ENCODE peak calls at places on chromosomes 13 and 19, in seven cellular contexts. One of them, this sample, is unnamed.

GRCh38 chr19:1074512-1075283 is 7.7 kb downstream of the ARHGAP45 start:
- DNase-seq in lung: peak; percentile 92
- DNase-seq in kidney: peak; percentile 96
- DNase-seq in stimulated activated CD4-positive, alpha-beta T cell treated with anti-CD3 and anti-CD28 coated beads, TNF-alpha, amount 100 ng/mL, for 48 hours: peak; percentile 83
- DNase-seq in GM23248: no peak
- DNase-seq in T-cell: peak; percentile 91
- DNase-seq in T-helper 17 cell: peak; percentile 91
- DNase-seq in this sample: no peak

GRCh38 chr19:3115916-3116602 is 19.8 kb upstream of the GNA15 start:
- DNase-seq in lung: no peak
- DNase-seq in kidney: peak; percentile 69
- DNase-seq in stimulated activated CD4-positive, alpha-beta T cell treated with anti-CD3 and anti-CD28 coated beads, TNF-alpha, amount 100 ng/mL, for 48 hours: no peak
- DNase-seq in GM23248: no peak
- DNase-seq in T-cell: no peak
- DNase-seq in T-helper 17 cell: no peak
- DNase-seq in this sample: no peak

GRCh38 chr19:15191982-15192381 is 8.8 kb downstream of the NOTCH3 start:
- DNase-seq in lung: no peak
- DNase-seq in kidney: no peak
- DNase-seq in stimulated activated CD4-positive, alpha-beta T cell treated with anti-CD3 and anti-CD28 coated beads, TNF-alpha, amount 100 ng/mL, for 48 hours: no peak
- DNase-seq in GM23248: no peak
- DNase-seq in T-cell: no peak
- DNase-seq in T-helper 17 cell: no peak
- DNase-seq in this sample: no peak

GRCh38 chr13:40063743-40064142 is 408.3 kb downstream of the COG6 start:
- DNase-seq in lung: no peak
- DNase-seq in kidney: no peak
- DNase-seq in stimulated activated CD4-positive, alpha-beta T cell treated with anti-CD3 and anti-CD28 coated beads, TNF-alpha, amount 100 ng/mL, for 48 hours: no peak
- DNase-seq in GM23248: no peak
- DNase-seq in T-cell: no peak
- DNase-seq in T-helper 17 cell: no peak
- DNase-seq in this sample: no peak

GRCh38 chr19:3899531-3900294 is 19.2 kb downstream of the ATCAY start:
- DNase-seq in lung: no peak
- DNase-seq in kidney: no peak
- DNase-seq in stimulated activated CD4-positive, alpha-beta T cell treated with anti-CD3 and anti-CD28 coated beads, TNF-alpha, amount 100 ng/mL, for 48 hours: no peak
- DNase-seq in GM23248: no peak
- DNase-seq in T-cell: no peak
- DNase-seq in T-helper 17 cell: no peak
- DNase-seq in this sample: no peak

GRCh38 chr19:45294291-45295029 is 28.2 kb downstream of the CKM start:
- DNase-seq in lung: no peak
- DNase-seq in kidney: no peak
- DNase-seq in stimulated activated CD4-positive, alpha-beta T cell treated with anti-CD3 and anti-CD28 coated beads, TNF-alpha, amount 100 ng/mL, for 48 hours: no peak
- DNase-seq in GM23248: no peak
- DNase-seq in T-cell: no peak
- DNase-seq in T-helper 17 cell: no peak
- DNase-seq in this sample: no peak

GRCh38 chr19:46890423-46891170 is 29.8 kb downstream of the ARHGAP35 start:
- DNase-seq in lung: no peak
- DNase-seq in kidney: no peak
- DNase-seq in stimulated activated CD4-positive, alpha-beta T cell treated with anti-CD3 and anti-CD28 coated beads, TNF-alpha, amount 100 ng/mL, for 48 hours: no peak
- DNase-seq in GM23248: peak; percentile 96
- DNase-seq in T-cell: no peak
- DNase-seq in T-helper 17 cell: no peak
- DNase-seq in this sample: peak; percentile 92

GRCh38 chr13:105231579-105231978 is 1303.9 kb downstream of the EFNB2 start:
- DNase-seq in lung: no peak
- DNase-seq in kidney: no peak
- DNase-seq in stimulated activated CD4-positive, alpha-beta T cell treated with anti-CD3 and anti-CD28 coated beads, TNF-alpha, amount 100 ng/mL, for 48 hours: no peak
- DNase-seq in GM23248: no peak
- DNase-seq in T-cell: no peak
- DNase-seq in T-helper 17 cell: no peak
- DNase-seq in this sample: no peak

GRCh38 chr13:30755678-30756077 is 20.3 kb downstream of the ALOX5AP start:
- DNase-seq in lung: no peak
- DNase-seq in kidney: no peak
- DNase-seq in stimulated activated CD4-positive, alpha-beta T cell treated with anti-CD3 and anti-CD28 coated beads, TNF-alpha, amount 100 ng/mL, for 48 hours: no peak
- DNase-seq in GM23248: no peak
- DNase-seq in T-cell: no peak
- DNase-seq in T-helper 17 cell: no peak
- DNase-seq in this sample: no peak

GRCh38 chr19:39341122-39341719 is 1.0 kb upstream of the SAMD4B start:
- DNase-seq in lung: peak; percentile 39
- DNase-seq in kidney: peak; percentile 82
- DNase-seq in stimulated activated CD4-positive, alpha-beta T cell treated with anti-CD3 and anti-CD28 coated beads, TNF-alpha, amount 100 ng/mL, for 48 hours: no peak
- DNase-seq in GM23248: peak; percentile 61
- DNase-seq in T-cell: no peak
- DNase-seq in T-helper 17 cell: no peak
- DNase-seq in this sample: no peak

GRCh38 chr19:5900976-5901375 is 2.6 kb downstream of the NDUFA11 start:
- DNase-seq in lung: no peak
- DNase-seq in kidney: no peak
- DNase-seq in stimulated activated CD4-positive, alpha-beta T cell treated with anti-CD3 and anti-CD28 coated beads, TNF-alpha, amount 100 ng/mL, for 48 hours: no peak
- DNase-seq in GM23248: peak; percentile 57
- DNase-seq in T-cell: no peak
- DNase-seq in T-helper 17 cell: no peak
- DNase-seq in this sample: no peak

GRCh38 chr19:14507704-14508246 is 10.4 kb downstream of the DNAJB1 start:
- DNase-seq in lung: peak; percentile 58
- DNase-seq in kidney: no peak
- DNase-seq in stimulated activated CD4-positive, alpha-beta T cell treated with anti-CD3 and anti-CD28 coated beads, TNF-alpha, amount 100 ng/mL, for 48 hours: no peak
- DNase-seq in GM23248: peak; percentile 82
- DNase-seq in T-cell: no peak
- DNase-seq in T-helper 17 cell: no peak
- DNase-seq in this sample: no peak

GRCh38 chr13:25844559-25845434 is 207.0 kb downstream of the SHISA2 start:
- DNase-seq in lung: no peak
- DNase-seq in kidney: no peak
- DNase-seq in stimulated activated CD4-positive, alpha-beta T cell treated with anti-CD3 and anti-CD28 coated beads, TNF-alpha, amount 100 ng/mL, for 48 hours: no peak
- DNase-seq in GM23248: no peak
- DNase-seq in T-cell: no peak
- DNase-seq in T-helper 17 cell: no peak
- DNase-seq in this sample: no peak

GRCh38 chr13:34863360-34864135 is 78.5 kb upstream of the NBEA start:
- DNase-seq in lung: no peak
- DNase-seq in kidney: no peak
- DNase-seq in stimulated activated CD4-positive, alpha-beta T cell treated with anti-CD3 and anti-CD28 coated beads, TNF-alpha, amount 100 ng/mL, for 48 hours: no peak
- DNase-seq in GM23248: peak; percentile 91
- DNase-seq in T-cell: no peak
- DNase-seq in T-helper 17 cell: no peak
- DNase-seq in this sample: peak; percentile 76

GRCh38 chr19:33373701-33374405 is at the start of gene CEBPG:
- DNase-seq in lung: peak; percentile 57
- DNase-seq in kidney: peak; percentile 87
- DNase-seq in stimulated activated CD4-positive, alpha-beta T cell treated with anti-CD3 and anti-CD28 coated beads, TNF-alpha, amount 100 ng/mL, for 48 hours: peak; percentile 41
- DNase-seq in GM23248: peak; percentile 85
- DNase-seq in T-cell: peak; percentile 40
- DNase-seq in T-helper 17 cell: peak; percentile 63
- DNase-seq in this sample: peak; percentile 56

GRCh38 chr19:11141937-11142527 is 13.6 kb downstream of the SPC24 start:
- DNase-seq in lung: no peak
- DNase-seq in kidney: peak; percentile 84
- DNase-seq in stimulated activated CD4-positive, alpha-beta T cell treated with anti-CD3 and anti-CD28 coated beads, TNF-alpha, amount 100 ng/mL, for 48 hours: no peak
- DNase-seq in GM23248: no peak
- DNase-seq in T-cell: no peak
- DNase-seq in T-helper 17 cell: no peak
- DNase-seq in this sample: no peak

GRCh38 chr13:106680796-106681482 is 113.0 kb upstream of the ARGLU1 start:
- DNase-seq in lung: no peak
- DNase-seq in kidney: no peak
- DNase-seq in stimulated activated CD4-positive, alpha-beta T cell treated with anti-CD3 and anti-CD28 coated beads, TNF-alpha, amount 100 ng/mL, for 48 hours: no peak
- DNase-seq in GM23248: no peak
- DNase-seq in T-cell: no peak
- DNase-seq in T-helper 17 cell: no peak
- DNase-seq in this sample: no peak

GRCh38 chr13:94195715-94196114 is 283.8 kb downstream of the DCT start:
- DNase-seq in lung: no peak
- DNase-seq in kidney: no peak
- DNase-seq in stimulated activated CD4-positive, alpha-beta T cell treated with anti-CD3 and anti-CD28 coated beads, TNF-alpha, amount 100 ng/mL, for 48 hours: no peak
- DNase-seq in GM23248: peak; percentile 88
- DNase-seq in T-cell: no peak
- DNase-seq in T-helper 17 cell: no peak
- DNase-seq in this sample: peak; percentile 20

GRCh38 chr19:55341191-55342043 is 1.7 kb downstream of the KMT5C start:
- DNase-seq in lung: peak; percentile 60
- DNase-seq in kidney: peak; percentile 87
- DNase-seq in stimulated activated CD4-positive, alpha-beta T cell treated with anti-CD3 and anti-CD28 coated beads, TNF-alpha, amount 100 ng/mL, for 48 hours: peak; percentile 68
- DNase-seq in GM23248: peak; percentile 84
- DNase-seq in T-cell: no peak
- DNase-seq in T-helper 17 cell: peak; percentile 41
- DNase-seq in this sample: no peak

GRCh38 chr13:110109910-110110309 is 197.0 kb downstream of the COL4A1 start:
- DNase-seq in lung: peak; percentile 44
- DNase-seq in kidney: no peak
- DNase-seq in stimulated activated CD4-positive, alpha-beta T cell treated with anti-CD3 and anti-CD28 coated beads, TNF-alpha, amount 100 ng/mL, for 48 hours: no peak
- DNase-seq in GM23248: peak; percentile 98
- DNase-seq in T-cell: no peak
- DNase-seq in T-helper 17 cell: no peak
- DNase-seq in this sample: peak; percentile 83

GRCh38 chr19:49490287-49491029 is 3.0 kb downstream of the RPL13A start:
- DNase-seq in lung: no peak
- DNase-seq in kidney: no peak
- DNase-seq in stimulated activated CD4-positive, alpha-beta T cell treated with anti-CD3 and anti-CD28 coated beads, TNF-alpha, amount 100 ng/mL, for 48 hours: no peak
- DNase-seq in GM23248: no peak
- DNase-seq in T-cell: no peak
- DNase-seq in T-helper 17 cell: no peak
- DNase-seq in this sample: no peak

GRCh38 chr13:51342706-51343105 is 3.2 kb downstream of the SERPINE3 start:
- DNase-seq in lung: no peak
- DNase-seq in kidney: no peak
- DNase-seq in stimulated activated CD4-positive, alpha-beta T cell treated with anti-CD3 and anti-CD28 coated beads, TNF-alpha, amount 100 ng/mL, for 48 hours: no peak
- DNase-seq in GM23248: peak; percentile 80
- DNase-seq in T-cell: no peak
- DNase-seq in T-helper 17 cell: no peak
- DNase-seq in this sample: no peak

GRCh38 chr19:45852941-45853340 is 10.0 kb downstream of the SYMPK start:
- DNase-seq in lung: peak; percentile 89
- DNase-seq in kidney: no peak
- DNase-seq in stimulated activated CD4-positive, alpha-beta T cell treated with anti-CD3 and anti-CD28 coated beads, TNF-alpha, amount 100 ng/mL, for 48 hours: no peak
- DNase-seq in GM23248: no peak
- DNase-seq in T-cell: no peak
- DNase-seq in T-helper 17 cell: no peak
- DNase-seq in this sample: no peak

GRCh38 chr13:24505256-24505655 is 7.3 kb downstream of the PARP4 start:
- DNase-seq in lung: peak; percentile 33
- DNase-seq in kidney: no peak
- DNase-seq in stimulated activated CD4-positive, alpha-beta T cell treated with anti-CD3 and anti-CD28 coated beads, TNF-alpha, amount 100 ng/mL, for 48 hours: no peak
- DNase-seq in GM23248: no peak
- DNase-seq in T-cell: no peak
- DNase-seq in T-helper 17 cell: no peak
- DNase-seq in this sample: no peak

GRCh38 chr13:46633416-46633815 is 80.4 kb downstream of the LRCH1 start:
- DNase-seq in lung: no peak
- DNase-seq in kidney: no peak
- DNase-seq in stimulated activated CD4-positive, alpha-beta T cell treated with anti-CD3 and anti-CD28 coated beads, TNF-alpha, amount 100 ng/mL, for 48 hours: no peak
- DNase-seq in GM23248: peak; percentile 76
- DNase-seq in T-cell: no peak
- DNase-seq in T-helper 17 cell: no peak
- DNase-seq in this sample: no peak

GRCh38 chr19:40570313-40571004 is 6.2 kb upstream of the SHKBP1 start:
- DNase-seq in lung: peak; percentile 100
- DNase-seq in kidney: peak; percentile 100
- DNase-seq in stimulated activated CD4-positive, alpha-beta T cell treated with anti-CD3 and anti-CD28 coated beads, TNF-alpha, amount 100 ng/mL, for 48 hours: peak; percentile 96
- DNase-seq in GM23248: peak; percentile 100
- DNase-seq in T-cell: peak; percentile 96
- DNase-seq in T-helper 17 cell: peak; percentile 97
- DNase-seq in this sample: peak; percentile 99

GRCh38 chr19:58374200-58374599 is 6.6 kb downstream of the ZNF837 start:
- DNase-seq in lung: no peak
- DNase-seq in kidney: no peak
- DNase-seq in stimulated activated CD4-positive, alpha-beta T cell treated with anti-CD3 and anti-CD28 coated beads, TNF-alpha, amount 100 ng/mL, for 48 hours: no peak
- DNase-seq in GM23248: peak; percentile 40
- DNase-seq in T-cell: no peak
- DNase-seq in T-helper 17 cell: no peak
- DNase-seq in this sample: no peak

GRCh38 chr13:59472134-59472533 is 691.6 kb downstream of the DIAPH3 start:
- DNase-seq in lung: no peak
- DNase-seq in kidney: no peak
- DNase-seq in stimulated activated CD4-positive, alpha-beta T cell treated with anti-CD3 and anti-CD28 coated beads, TNF-alpha, amount 100 ng/mL, for 48 hours: no peak
- DNase-seq in GM23248: no peak
- DNase-seq in T-cell: no peak
- DNase-seq in T-helper 17 cell: no peak
- DNase-seq in this sample: no peak

GRCh38 chr13:48155850-48156249 is 60.9 kb upstream of the MED4 start:
- DNase-seq in lung: no peak
- DNase-seq in kidney: no peak
- DNase-seq in stimulated activated CD4-positive, alpha-beta T cell treated with anti-CD3 and anti-CD28 coated beads, TNF-alpha, amount 100 ng/mL, for 48 hours: no peak
- DNase-seq in GM23248: peak; percentile 82
- DNase-seq in T-cell: peak; percentile 34
- DNase-seq in T-helper 17 cell: peak; percentile 9
- DNase-seq in this sample: no peak